ENCODE peak calls at places on chromosome 22, in five cellular contexts. K, G, B, Z and L are unnamed samples.
A peak's percentile ranks its signal among the peaks of the same experiment; 100 is the strongest.

GRCh38 chr22:31400023-31400397 is 606 bp downstream of the DRG1 start:
- DNase-seq in K (no peak), G (no peak), B (no peak), Z (no peak), L (no peak)

GRCh38 chr22:33829549-33830280 is 90.6 kb downstream of the LARGE1 start:
- DNase-seq in K (no peak), G (no peak), B (no peak), Z (no peak), L (no peak)

GRCh38 chr22:46078241-46079092 is 71.9 kb upstream of the PPARA start:
- DNase-seq in K (peak; percentile 89), G (no peak), B (no peak), Z (no peak), L (no peak)

GRCh38 chr22:35400335-35400680 is 368 bp downstream of the MCM5 start:
- DNase-seq in K (no peak), G (no peak), B (no peak), Z (no peak), L (no peak)

GRCh38 chr22:31734512-31734911 is 15.4 kb downstream of the PRR14L start:
- DNase-seq in K (no peak), G (no peak), B (no peak), Z (no peak), L (no peak)

GRCh38 chr22:32558681-32559355 is 84.2 kb downstream of the FBXO7 start:
- DNase-seq in K (peak; percentile 86), G (peak; percentile 75), B (no peak), Z (no peak), L (no peak)

GRCh38 chr22:22060200-22061084 is 77.9 kb upstream of the TOP3B start:
- DNase-seq in K (peak; percentile 44), G (peak; percentile 22), B (peak; percentile 97), Z (peak; percentile 20), L (no peak)

GRCh38 chr22:48488611-48489456 is 1338.8 kb downstream of the BRD1 start:
- DNase-seq in K (no peak), G (no peak), B (peak; percentile 79), Z (no peak), L (no peak)

GRCh38 chr22:24200616-24201212 is 19.4 kb downstream of the SUSD2 start:
- DNase-seq in K (peak; percentile 84), G (peak; percentile 67), B (no peak), Z (peak; percentile 74), L (no peak)

GRCh38 chr22:48782817-48783511 is 1044.7 kb downstream of the BRD1 start:
- DNase-seq in K (no peak), G (peak; percentile 7), B (peak; percentile 56), Z (no peak), L (peak; percentile 93)

GRCh38 chr22:43128116-43128515 is 15.1 kb downstream of the MCAT start:
- DNase-seq in K (no peak), G (no peak), B (no peak), Z (no peak), L (no peak)

GRCh38 chr22:38204784-38205183 is 3.0 kb downstream of the MAFF start:
- DNase-seq in K (no peak), G (no peak), B (no peak), Z (no peak), L (no peak)

GRCh38 chr22:20111045-20111688 is 4.7 kb upstream of the RANBP1 start:
- DNase-seq in K (peak; percentile 65), G (peak; percentile 51), B (no peak), Z (peak; percentile 23), L (no peak)

GRCh38 chr22:21761994-21762680 is 26.5 kb upstream of the YPEL1 start:
- DNase-seq in K (no peak), G (no peak), B (no peak), Z (no peak), L (no peak)

GRCh38 chr22:19993926-19994325 is 22.7 kb downstream of the ARVCF start:
- DNase-seq in K (no peak), G (no peak), B (no peak), Z (no peak), L (no peak)

GRCh38 chr22:35734517-35734827 is 16.8 kb downstream of the APOL5 start:
- DNase-seq in K (no peak), G (no peak), B (no peak), Z (no peak), L (no peak)

GRCh38 chr22:23767673-23768548 is at the start of gene CHCHD10:
- DNase-seq in K (peak; percentile 77), G (peak; percentile 60), B (peak; percentile 96), Z (peak; percentile 73), L (no peak)

GRCh38 chr22:31361743-31362142 is 15.6 kb upstream of the PATZ1 start:
- DNase-seq in K (no peak), G (no peak), B (no peak), Z (no peak), L (no peak)

GRCh38 chr22:22386602-22387385 is 121.7 kb downstream of the ZNF280B start:
- DNase-seq in K (no peak), G (no peak), B (no peak), Z (no peak), L (peak; percentile 67)

GRCh38 chr22:36770116-36770945 is 5.6 kb downstream of the IFT27 start:
- DNase-seq in K (no peak), G (no peak), B (no peak), Z (no peak), L (peak; percentile 91)

GRCh38 chr22:32050678-32051515 is 7.8 kb downstream of the SLC5A1 start:
- DNase-seq in K (peak; percentile 72), G (peak; percentile 95), B (no peak), Z (no peak), L (no peak)

GRCh38 chr22:38350444-38351359 is 33.5 kb upstream of the CSNK1E start:
- DNase-seq in K (no peak), G (no peak), B (peak; percentile 55), Z (no peak), L (no peak)

GRCh38 chr22:43002198-43002577 is 12.8 kb downstream of the PACSIN2 start:
- DNase-seq in K (peak; percentile 42), G (no peak), B (no peak), Z (peak; percentile 72), L (no peak)

GRCh38 chr22:19196841-19197612 is 18.5 kb upstream of the SLC25A1 start:
- DNase-seq in K (no peak), G (no peak), B (no peak), Z (no peak), L (no peak)

GRCh38 chr22:27820896-27821866 is 19.6 kb upstream of the MN1 start:
- DNase-seq in K (no peak), G (no peak), B (no peak), Z (no peak), L (no peak)

GRCh38 chr22:44540756-44541670 is 43.0 kb upstream of the RTL6 start:
- DNase-seq in K (no peak), G (no peak), B (no peak), Z (no peak), L (peak; percentile 77)
- H3K4me3 ChIP-seq in K (no peak overlapping the region), G (no peak overlapping the region), B (no peak overlapping the region), Z (no peak overlapping the region), L (no peak overlapping the region)

GRCh38 chr22:29093501-29093921 is 20.7 kb downstream of the KREMEN1 start:
- DNase-seq in K (no peak), G (no peak), B (no peak), Z (no peak), L (no peak)

GRCh38 chr22:29093980-29094379 is 21.1 kb downstream of the KREMEN1 start:
- DNase-seq in K (no peak), G (no peak), B (no peak), Z (no peak), L (no peak)

GRCh38 chr22:29095459-29095858 is 22.6 kb downstream of the KREMEN1 start:
- DNase-seq in K (no peak), G (no peak), B (no peak), Z (no peak), L (no peak)

GRCh38 chr22:29093030-29093429 is 20.2 kb downstream of the KREMEN1 start:
- DNase-seq in K (no peak), G (no peak), B (no peak), Z (no peak), L (no peak)

DNA sequence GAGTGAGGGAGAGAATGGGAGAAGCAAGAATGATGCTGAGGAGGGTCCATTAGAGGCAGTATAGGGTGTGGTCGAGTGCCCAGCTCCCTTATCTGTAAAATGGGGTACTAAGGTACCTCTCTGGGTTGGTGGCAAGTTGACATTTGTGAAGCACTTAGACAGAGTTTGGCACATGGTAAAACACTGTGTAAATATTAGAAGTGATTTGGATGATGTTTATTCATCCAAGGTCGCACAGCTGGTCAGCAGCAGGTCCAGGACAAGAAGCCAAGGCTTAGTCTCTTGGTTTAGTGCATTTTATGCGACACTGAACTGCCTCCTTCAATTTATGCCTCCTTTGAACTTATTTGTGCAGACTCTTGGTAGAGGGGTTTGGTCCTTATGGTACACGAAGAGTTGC is 19.4 kb downstream of the KREMEN1 start:
- DNase-seq in K (no peak), G (no peak), B (no peak), Z (no peak), L (no peak)
- H3K27ac ChIP-seq in K (no peak overlapping the region), G (no peak overlapping the region), B (no peak overlapping the region), Z (no peak overlapping the region), L (peak overlapping the region; percentile 53)

DNA sequence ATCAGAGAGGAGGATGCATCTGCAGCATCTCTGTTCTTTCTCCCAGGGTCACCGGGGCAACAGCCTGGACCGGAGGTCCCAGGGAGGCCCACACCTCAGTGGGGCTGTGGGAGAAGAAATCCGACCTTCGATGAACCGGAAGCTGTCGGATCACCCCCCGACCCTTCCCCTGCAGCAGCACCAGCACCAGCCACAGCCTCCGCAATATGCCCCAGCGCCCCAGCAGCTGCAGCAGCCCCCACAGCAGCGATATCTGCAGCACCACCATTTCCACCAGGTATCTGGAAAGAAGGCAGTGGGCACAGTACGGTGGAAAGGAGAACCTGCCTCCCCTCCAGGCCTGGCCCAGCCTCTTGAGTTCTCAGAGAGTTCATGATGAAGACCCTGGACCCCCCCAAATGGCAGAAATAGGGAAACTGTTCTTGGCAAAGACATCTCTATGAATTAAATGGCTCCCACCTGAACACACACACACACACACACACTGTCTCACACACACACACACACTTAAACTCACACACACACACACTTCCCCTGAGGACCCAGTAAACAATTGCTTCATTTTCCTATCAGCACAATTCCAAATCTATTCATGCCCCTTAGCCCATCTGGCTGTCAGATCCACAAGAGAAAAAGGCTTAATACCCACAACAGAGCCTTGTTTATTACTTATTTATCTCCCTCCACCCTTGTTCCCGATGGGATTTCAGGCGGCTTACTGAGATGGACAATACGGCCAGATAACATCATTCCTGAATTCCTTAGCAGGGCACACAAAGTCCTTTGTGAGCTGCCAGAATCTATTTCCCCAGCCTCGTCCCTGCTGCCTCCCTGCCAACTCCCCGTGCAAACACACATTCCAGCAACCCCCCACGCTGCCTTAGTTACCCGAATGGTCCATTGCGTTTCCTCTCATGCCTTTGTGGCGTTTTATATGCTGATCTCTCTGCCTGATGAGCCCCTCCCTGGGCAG is 8.1 kb downstream of the TMA7B start:
- DNase-seq in K (no peak), G (no peak), B (no peak), Z (no peak), L (no peak)
- TF ChIP-seq POLR2A in K (no peak), G (no peak), B (no peak), Z (no peak), L (no peak)

GRCh38 chr22:50695421-50696250 is 23.0 kb downstream of the SHANK3 start:
- DNase-seq in K (no peak), G (no peak), B (no peak), Z (no peak), L (no peak)

GRCh38 chr22:50691521-50691920 is 18.9 kb downstream of the SHANK3 start:
- DNase-seq in K (peak; percentile 42), G (peak; percentile 29), B (peak; percentile 48), Z (peak; percentile 61), L (no peak)

GRCh38 chr22:50694766-50695420 is 22.3 kb downstream of the SHANK3 start:
- DNase-seq in K (no peak), G (no peak), B (no peak), Z (no peak), L (no peak)

GRCh38 chr22:50694099-50694498 is 21.5 kb downstream of the SHANK3 start:
- DNase-seq in K (no peak), G (no peak), B (no peak), Z (no peak), L (no peak)

GRCh38 chr22:50693462-50693861 is 20.8 kb downstream of the SHANK3 start:
- DNase-seq in K (no peak), G (no peak), B (no peak), Z (no peak), L (no peak)
- H3K4me3 ChIP-seq in K (no peak overlapping the region), G (no peak overlapping the region), B (no peak overlapping the region), Z (no peak overlapping the region), L (no peak overlapping the region)